ENCODE peak calls at places on chromosome 21, in four cellular contexts. H is pancreas, W is mesendoderm, N is mucosa of descending colon. A is an unnamed sample. For H3K4me1, the result is how much of the 10 kb centered on the place peaks cover.

GRCh38 chr21:18899261-18899660 is 495.7 kb upstream of the TMPRSS15 start:
- DNase-seq in N (no peak), W (peak), H (no peak), A (no peak)

GRCh38 chr21:26199471-26199870 is 28.9 kb upstream of the APP start:
- DNase-seq in H (no peak), W (no peak), N (no peak), A (no peak)

GRCh38 chr21:36661511-36662309 is 37.2 kb upstream of the SIM2 start:
- DNase-seq in H (no peak), W (peak), N (peak), A (peak)

GRCh38 chr21:46457801-46458314 is 833 bp upstream of the DIP2A start:
- DNase-seq in N (no peak), H (peak), W (peak), A (peak)

GRCh38 chr21:25496825-25497482 is 110.3 kb downstream of the MRPL39 start:
- DNase-seq in H (no peak), N (no peak), W (no peak), A (no peak)

GRCh38 chr21:35649186-35649585 is 411.1 kb downstream of the SETD4 start:
- DNase-seq in W (peak), H (no peak), N (no peak), A (peak)

GRCh38 chr21:35016071-35016470 is 33.0 kb downstream of the RUNX1 start:
- DNase-seq in H (no peak), W (no peak), N (peak), A (peak)

GRCh38 chr21:21688877-21689276 is 690.7 kb downstream of the NCAM2 start:
- DNase-seq in W (peak), N (no peak), H (no peak), A (no peak)

GRCh38 chr21:25334046-25334730 is 273.1 kb downstream of the MRPL39 start:
- DNase-seq in H (no peak), W (no peak), N (no peak), A (no peak)

GRCh38 chr21:35053356-35054096 is 4.4 kb upstream of the RUNX1 start:
- DNase-seq in H (no peak), N (no peak), W (no peak), A (no peak)

GRCh38 chr21:28227881-28228623 is 764.6 kb downstream of the LTN1 start:
- DNase-seq in H (no peak), W (no peak), N (no peak), A (no peak)

GRCh38 chr21:25639922-25640670 is 1.0 kb downstream of the JAM2 start:
- DNase-seq in H (no peak), W (peak), N (peak), A (no peak)

GRCh38 chr21:46351476-46352155 is 27.7 kb downstream of the PCNT start:
- DNase-seq in W (no peak), H (no peak), N (no peak), A (no peak)

GRCh38 chr21:39388038-39388810 is 39.3 kb upstream of the HMGN1 start:
- DNase-seq in H (peak), W (peak), N (peak), A (peak)

GRCh38 chr21:46363698-46364097 is 39.7 kb downstream of the PCNT start:
- DNase-seq in N (no peak), H (no peak), W (no peak), A (no peak)

GRCh38 chr21:34890724-34891609 is 158.1 kb downstream of the RUNX1 start:
- DNase-seq in W (peak), N (peak), H (no peak), A (peak)

GRCh38 chr21:24444736-24445135 is 1162.5 kb downstream of the MRPL39 start:
- DNase-seq in N (no peak), H (no peak), W (no peak), A (no peak)

GRCh38 chr21:17925000-17925610 is 105.9 kb upstream of the C21orf91 start:
- DNase-seq in H (peak), W (peak), N (peak), A (peak)

GRCh38 chr21:36135391-36136094 is 664 bp downstream of the CBR3 start:
- DNase-seq in N (peak), W (peak), H (peak), A (peak)

GRCh38 chr21:38041493-38041892 is 125.2 kb upstream of the KCNJ6 start:
- DNase-seq in H (no peak), W (peak), N (no peak), A (no peak)

GRCh38 chr21:38221594-38221993 is 35.2 kb upstream of the KCNJ15 start:
- DNase-seq in N (no peak), W (no peak), H (no peak), A (no peak)

GRCh38 chr21:26385721-26386120 is 187.4 kb downstream of the CYYR1 start:
- DNase-seq in W (no peak), H (no peak), N (no peak), A (no peak)

GRCh38 chr21:19507682-19508260 is 1104.2 kb upstream of the TMPRSS15 start:
- DNase-seq in H (no peak), N (no peak), W (peak), A (no peak)

GRCh38 chr21:45523411-45524101 is 18.7 kb downstream of the SLC19A1 start:
- DNase-seq in W (no peak), H (no peak), N (no peak), A (no peak)

GRCh38 chr21:30620080-30620479 is 347 bp upstream of the KRTAP20-4 start:
- DNase-seq in N (no peak), H (no peak), W (no peak), A (no peak)

GRCh38 chr21:26388731-26389231 is 184.3 kb downstream of the CYYR1 start:
- DNase-seq in H (no peak), N (no peak), W (peak), A (no peak)

GRCh38 chr21:36589352-36589971 is 109.5 kb upstream of the SIM2 start:
- DNase-seq in W (peak), H (peak), N (peak), A (peak)

GRCh38 chr21:46168238-46168637 is 12.9 kb upstream of the FTCD start:
- DNase-seq in N (no peak), H (no peak), W (no peak), A (no peak)

GRCh38 chr21:38965241-38965640 is 159.5 kb downstream of the ETS2 start:
- DNase-seq in W (no peak), H (no peak), N (no peak), A (no peak)

GRCh38 chr21:14945176-14945575 is 119.6 kb downstream of the NRIP1 start:
- DNase-seq in H (no peak), N (no peak), W (no peak), A (no peak)

GRCh38 chr21:45607021-45607921 is 36.3 kb upstream of the PCBP3 start:
- DNase-seq in N (no peak), W (no peak), H (no peak), A (peak)

GRCh38 chr21:25995283-25995682 is 175.3 kb downstream of the APP start:
- DNase-seq in H (no peak), W (no peak), N (no peak), A (no peak)

GRCh38 chr21:45994738-45995685 is 13.4 kb downstream of the COL6A1 start:
- DNase-seq in W (no peak), N (no peak), H (no peak), A (no peak)

GRCh38 chr21:21111309-21111920 is 113.2 kb downstream of the NCAM2 start:
- DNase-seq in N (no peak), W (peak), H (no peak), A (no peak)

GRCh38 chr21:40049031-40049958 is 182.1 kb downstream of the PCP4 start:
- DNase-seq in N (no peak), H (no peak), W (no peak), A (no peak)

GRCh38 chr21:36430841-36431240 is 45.6 kb downstream of the CHAF1B start:
- DNase-seq in N (no peak), H (no peak), W (no peak), A (no peak)

DNA sequence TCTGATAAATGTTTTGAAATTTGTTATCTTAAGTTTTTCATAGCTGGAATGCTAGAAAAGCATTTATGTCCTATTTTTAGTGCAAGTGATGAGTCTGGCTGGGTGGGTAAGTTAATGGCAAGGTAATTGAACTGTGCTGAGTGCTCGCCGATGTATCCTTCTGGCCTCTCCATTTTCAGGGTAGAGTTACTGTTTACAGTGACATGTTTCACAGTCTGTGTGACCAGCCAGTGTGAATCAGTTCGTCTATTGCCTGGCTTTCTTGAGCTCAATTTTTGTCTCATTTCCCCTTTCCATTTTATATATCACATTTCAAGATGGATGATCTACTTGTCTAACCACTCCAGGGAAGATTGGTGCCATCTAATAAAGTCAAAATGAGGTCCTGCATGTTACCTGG is 44.1 kb downstream of the ITSN1 start:
- DNase-seq in H (no peak), N (no peak), W (no peak), A (no peak)
- H3K4me1 ChIP-seq in H (under half), N (under half), W (under half), A (under half)

DNA sequence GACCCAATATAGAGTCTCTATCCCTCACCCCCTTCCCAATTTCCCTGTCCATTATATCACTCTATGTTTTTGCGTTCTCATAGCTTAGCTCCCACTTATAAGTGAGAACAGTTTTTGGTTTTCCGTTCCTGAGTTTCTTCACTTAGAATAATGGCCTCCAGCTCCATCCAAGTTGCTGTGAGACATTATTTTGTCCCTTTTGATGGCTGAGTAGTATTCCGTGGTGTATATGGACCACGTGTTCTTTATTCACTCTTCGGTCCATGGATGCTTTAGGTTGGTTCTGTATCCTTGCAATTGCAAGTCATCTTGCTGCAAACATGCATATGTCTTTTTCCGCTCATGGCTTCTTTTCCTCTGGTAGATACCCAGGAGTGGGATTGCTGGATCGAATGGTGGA is 54.3 kb downstream of the AGPAT3 start:
- DNase-seq in N (no peak), W (no peak), H (no peak), A (no peak)
- H3K4me1 ChIP-seq in N (under half), W (under half), H (under half), A (under half)

DNA sequence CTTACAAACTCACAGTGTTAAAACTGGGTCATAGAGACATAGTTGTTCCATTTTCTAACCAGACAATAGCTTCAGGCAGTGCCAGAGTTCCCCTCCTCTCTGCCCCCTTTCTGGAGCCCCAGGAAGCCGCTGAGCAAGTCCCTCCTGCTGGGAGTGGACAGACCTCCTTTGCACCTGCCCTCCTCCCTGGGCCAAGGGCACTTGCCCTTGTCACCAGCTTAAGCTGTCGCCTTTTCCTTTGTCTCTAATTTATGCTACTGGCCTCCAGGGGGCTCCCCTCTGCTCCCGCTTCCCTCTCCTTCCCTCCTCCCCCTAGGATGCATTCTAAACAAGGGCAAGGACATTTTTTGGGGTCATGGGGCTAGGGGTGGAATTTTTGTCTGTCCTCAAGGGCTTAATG is 182.4 kb downstream of the MIS18A start:
- DNase-seq in N (peak), H (no peak), W (peak), A (no peak)
- H3K4me1 ChIP-seq in N (under half), H (under half), W (under half), A (under half)

DNA sequence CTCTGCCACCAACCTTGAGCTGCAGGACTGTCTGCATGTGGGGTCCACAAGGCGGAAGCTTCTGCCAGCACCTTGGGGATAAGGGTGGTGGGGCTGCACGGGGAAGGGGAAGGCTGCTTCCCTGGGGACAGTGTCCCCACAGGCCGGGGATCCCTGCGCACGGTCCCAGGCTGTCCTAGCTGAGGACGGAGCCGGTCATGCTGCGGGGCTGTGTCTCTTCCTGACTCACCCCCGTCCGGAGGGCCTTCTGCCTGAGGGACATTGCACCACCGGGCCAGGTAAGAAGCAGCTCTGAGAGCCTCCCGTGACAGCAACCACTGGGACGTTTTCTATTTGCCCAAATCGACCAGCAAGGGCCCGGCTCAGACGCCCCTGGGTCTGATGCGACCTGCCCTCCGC is 29.9 kb downstream of the KRTAP10-1 start:
- DNase-seq in W (no peak), N (no peak), H (no peak), A (no peak)
- H3K4me1 ChIP-seq in W (under half), N (under half), H (under half), A (under half)

DNA sequence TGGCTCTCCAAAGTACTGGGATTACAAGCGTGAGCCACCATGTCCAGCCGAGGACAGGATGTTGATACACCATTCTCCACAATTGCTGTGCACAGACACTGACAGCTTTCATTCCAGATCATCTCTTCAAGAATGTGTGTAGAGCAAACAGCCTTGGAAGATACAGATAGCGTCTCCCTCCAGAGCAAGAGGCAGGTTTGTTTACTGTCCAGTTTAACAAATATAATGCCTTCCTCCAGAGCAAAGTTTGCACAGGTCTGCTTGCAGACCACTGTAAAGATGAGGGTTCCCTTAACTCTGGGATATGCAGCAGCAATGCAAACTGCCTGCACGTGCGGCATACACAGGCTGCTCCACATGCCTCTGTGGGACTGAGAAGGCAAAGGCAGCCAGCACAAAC is 4.6 kb downstream of the TMPRSS3 start:
- DNase-seq in W (no peak), H (no peak), N (no peak), A (no peak)
- H3K4me1 ChIP-seq in W (under half), H (under half), N (under half), A (under half)

A was measured in small intestine.